ENCODE peak calls at places on chromosomes 11 and 22, in eight cellular contexts. One of them, this sample, is unnamed.

GRCh38 chr11:27300974-27301373 is 62.0 kb downstream of the CCDC34 start:
- DNase-seq in KBM-7: no peak
- DNase-seq in EL: no peak
- DNase-seq in DMS153: no peak
- DNase-seq in activated T-cell treated with anti-CD3 and anti-CD28 coated beads for 1 hour: no peak
- DNase-seq in GDM1: no peak
- DNase-seq in iris pigment epithelial cell: no peak
- DNase-seq in uterus: no peak
- DNase-seq in this sample: no peak

GRCh38 chr22:17492247-17492646 is 71.1 kb upstream of the SLC25A18 start:
- DNase-seq in KBM-7: no peak
- DNase-seq in EL: no peak
- DNase-seq in DMS153: no peak
- DNase-seq in activated T-cell treated with anti-CD3 and anti-CD28 coated beads for 1 hour: no peak
- DNase-seq in GDM1: no peak
- DNase-seq in iris pigment epithelial cell: no peak
- DNase-seq in uterus: no peak
- DNase-seq in this sample: no peak

GRCh38 chr11:107928767-107929507 is 689 bp downstream of the RAB39A start:
- DNase-seq in KBM-7: no peak
- DNase-seq in EL: no peak
- DNase-seq in DMS153: peak
- DNase-seq in activated T-cell treated with anti-CD3 and anti-CD28 coated beads for 1 hour: no peak
- DNase-seq in GDM1: no peak
- DNase-seq in iris pigment epithelial cell: no peak
- DNase-seq in uterus: no peak
- DNase-seq in this sample: peak

GRCh38 chr11:108122166-108122628 is 830 bp downstream of the ACAT1 start:
- DNase-seq in KBM-7: peak
- DNase-seq in EL: peak
- DNase-seq in DMS153: no peak
- DNase-seq in activated T-cell treated with anti-CD3 and anti-CD28 coated beads for 1 hour: no peak
- DNase-seq in GDM1: no peak
- DNase-seq in iris pigment epithelial cell: peak
- DNase-seq in uterus: peak
- DNase-seq in this sample: no peak

GRCh38 chr11:122170815-122171475 is 54.9 kb upstream of the BLID start:
- DNase-seq in KBM-7: no peak
- DNase-seq in EL: peak
- DNase-seq in DMS153: no peak
- DNase-seq in activated T-cell treated with anti-CD3 and anti-CD28 coated beads for 1 hour: no peak
- DNase-seq in GDM1: no peak
- DNase-seq in iris pigment epithelial cell: peak
- DNase-seq in uterus: no peak
- DNase-seq in this sample: no peak

GRCh38 chr11:128342511-128343133 is 244.7 kb downstream of the ETS1 start:
- DNase-seq in KBM-7: no peak
- DNase-seq in EL: peak
- DNase-seq in DMS153: peak
- DNase-seq in activated T-cell treated with anti-CD3 and anti-CD28 coated beads for 1 hour: peak
- DNase-seq in GDM1: peak
- DNase-seq in iris pigment epithelial cell: peak
- DNase-seq in uterus: peak
- DNase-seq in this sample: peak

GRCh38 chr11:59611570-59612565 is 3.7 kb downstream of the OSBP start:
- DNase-seq in KBM-7: no peak
- DNase-seq in EL: no peak
- DNase-seq in DMS153: peak
- DNase-seq in activated T-cell treated with anti-CD3 and anti-CD28 coated beads for 1 hour: no peak
- DNase-seq in GDM1: no peak
- DNase-seq in iris pigment epithelial cell: peak
- DNase-seq in uterus: no peak
- DNase-seq in this sample: no peak

GRCh38 chr11:22510741-22511140 is 114.9 kb downstream of the FANCF start:
- DNase-seq in KBM-7: no peak
- DNase-seq in EL: no peak
- DNase-seq in DMS153: no peak
- DNase-seq in activated T-cell treated with anti-CD3 and anti-CD28 coated beads for 1 hour: no peak
- DNase-seq in GDM1: no peak
- DNase-seq in iris pigment epithelial cell: peak
- DNase-seq in uterus: no peak
- DNase-seq in this sample: no peak

GRCh38 chr22:48943567-48944432 is 883.9 kb downstream of the BRD1 start:
- DNase-seq in KBM-7: peak
- DNase-seq in EL: no peak
- DNase-seq in DMS153: no peak
- DNase-seq in activated T-cell treated with anti-CD3 and anti-CD28 coated beads for 1 hour: no peak
- DNase-seq in GDM1: no peak
- DNase-seq in iris pigment epithelial cell: no peak
- DNase-seq in uterus: no peak
- DNase-seq in this sample: no peak

GRCh38 chr22:45105281-45105700 is 58.4 kb upstream of the NUP50 start:
- DNase-seq in KBM-7: no peak
- DNase-seq in EL: peak
- DNase-seq in DMS153: peak
- DNase-seq in activated T-cell treated with anti-CD3 and anti-CD28 coated beads for 1 hour: no peak
- DNase-seq in GDM1: no peak
- DNase-seq in iris pigment epithelial cell: peak
- DNase-seq in uterus: no peak
- DNase-seq in this sample: no peak

GRCh38 chr11:61914471-61915171 is 2.7 kb downstream of the RAB3IL1 start:
- DNase-seq in KBM-7: no peak
- DNase-seq in EL: no peak
- DNase-seq in DMS153: no peak
- DNase-seq in activated T-cell treated with anti-CD3 and anti-CD28 coated beads for 1 hour: no peak
- DNase-seq in GDM1: no peak
- DNase-seq in iris pigment epithelial cell: no peak
- DNase-seq in uterus: peak
- DNase-seq in this sample: no peak

GRCh38 chr11:20360650-20361049 is 2.9 kb upstream of the HTATIP2 start:
- DNase-seq in KBM-7: peak
- DNase-seq in EL: peak
- DNase-seq in DMS153: peak
- DNase-seq in activated T-cell treated with anti-CD3 and anti-CD28 coated beads for 1 hour: no peak
- DNase-seq in GDM1: no peak
- DNase-seq in iris pigment epithelial cell: peak
- DNase-seq in uterus: no peak
- DNase-seq in this sample: peak

GRCh38 chr11:28903716-28904115 is 795.5 kb downstream of the METTL15 start:
- DNase-seq in KBM-7: no peak
- DNase-seq in EL: no peak
- DNase-seq in DMS153: no peak
- DNase-seq in activated T-cell treated with anti-CD3 and anti-CD28 coated beads for 1 hour: no peak
- DNase-seq in GDM1: no peak
- DNase-seq in iris pigment epithelial cell: peak
- DNase-seq in uterus: no peak
- DNase-seq in this sample: no peak

GRCh38 chr11:79167510-79168188 is 273.2 kb downstream of the TENM4 start:
- DNase-seq in KBM-7: no peak
- DNase-seq in EL: no peak
- DNase-seq in DMS153: no peak
- DNase-seq in activated T-cell treated with anti-CD3 and anti-CD28 coated beads for 1 hour: no peak
- DNase-seq in GDM1: no peak
- DNase-seq in iris pigment epithelial cell: no peak
- DNase-seq in uterus: no peak
- DNase-seq in this sample: no peak

GRCh38 chr11:110939471-110939870 is 227.2 kb upstream of the ARHGAP20 start:
- DNase-seq in KBM-7: no peak
- DNase-seq in EL: no peak
- DNase-seq in DMS153: no peak
- DNase-seq in activated T-cell treated with anti-CD3 and anti-CD28 coated beads for 1 hour: no peak
- DNase-seq in GDM1: no peak
- DNase-seq in iris pigment epithelial cell: peak
- DNase-seq in uterus: no peak
- DNase-seq in this sample: no peak

GRCh38 chr11:44430140-44430539 is 120.2 kb upstream of the ALX4 start:
- DNase-seq in KBM-7: no peak
- DNase-seq in EL: no peak
- DNase-seq in DMS153: no peak
- DNase-seq in activated T-cell treated with anti-CD3 and anti-CD28 coated beads for 1 hour: no peak
- DNase-seq in GDM1: no peak
- DNase-seq in iris pigment epithelial cell: no peak
- DNase-seq in uterus: no peak
- DNase-seq in this sample: no peak